ENCODE peak calls at places on chromosome 15, in seven cellular contexts. N is GM12878, C is A549, E is endothelial cell of umbilical vein, K is HCT116, P is HepG2, V is H1. R is an unnamed sample.

GRCh38 chr15:58467121-58467721 is 35.4 kb downstream of the LIPC start:
- DNase-seq in N (no peak), C (no peak), E (no peak), K (peak), P (peak), V (no peak), R (no peak)

GRCh38 chr15:85691350-85692240 is 103.1 kb downstream of the KLHL25 start:
- DNase-seq in N (peak), C (no peak), E (no peak), K (no peak), P (no peak), V (no peak), R (no peak)

GRCh38 chr15:90266485-90266884 is 1.0 kb downstream of the NGRN start:
- DNase-seq in N (no peak), C (no peak), E (no peak), K (no peak), P (no peak), V (no peak), R (peak)

GRCh38 chr15:66702770-66703539 is 919 bp downstream of the SMAD6 start:
- DNase-seq in N (no peak), C (no peak), E (no peak), K (no peak), P (no peak), V (peak), R (peak)

GRCh38 chr15:98776607-98777281 is 128.4 kb downstream of the IGF1R start:
- DNase-seq in N (peak), C (no peak), E (no peak), K (no peak), P (peak), V (no peak), R (no peak)

GRCh38 chr15:52872036-52872818 is 82.1 kb upstream of the ONECUT1 start:
- DNase-seq in N (no peak), C (no peak), E (no peak), K (no peak), P (no peak), V (no peak), R (no peak)

GRCh38 chr15:75171408-75171807 is 30.3 kb upstream of the C15orf39 start:
- DNase-seq in N (peak), C (no peak), E (peak), K (no peak), P (peak), V (no peak), R (peak)

GRCh38 chr15:69794643-69795461 is 302.9 kb downstream of the TLE3 start:
- DNase-seq in N (no peak), C (no peak), E (no peak), K (peak), P (no peak), V (no peak), R (no peak)

GRCh38 chr15:73368301-73369072 is at the start of gene HCN4:
- DNase-seq in N (no peak), C (peak), E (no peak), K (no peak), P (no peak), V (peak), R (no peak)

GRCh38 chr15:31471731-31472430 is 145.2 kb downstream of the KLF13 start:
- DNase-seq in N (no peak), C (no peak), E (no peak), K (no peak), P (no peak), V (no peak), R (no peak)

GRCh38 chr15:34107315-34107714 is 5.4 kb downstream of the PGBD4 start:
- DNase-seq in N (no peak), C (no peak), E (no peak), K (no peak), P (no peak), V (no peak), R (peak)

GRCh38 chr15:51759557-51760070 is 8.2 kb downstream of the TMOD2 start:
- DNase-seq in N (no peak), C (no peak), E (no peak), K (no peak), P (peak), V (peak), R (peak)

GRCh38 chr15:29090617-29091466 is 178.8 kb downstream of the NSMCE3 start:
- DNase-seq in N (no peak), C (peak), E (no peak), K (peak), P (peak), V (peak), R (peak)
- TF ChIP-seq MAX in N (no peak), C (no peak), E (no peak), K (no peak), P (no peak), V (no peak), R (no peak)

GRCh38 chr15:80268101-80268500 is 16.1 kb upstream of the CTXND1 start:
- DNase-seq in N (no peak), C (no peak), E (no peak), K (no peak), P (no peak), V (no peak), R (no peak)

GRCh38 chr15:80266113-80266512 is 14.1 kb upstream of the CTXND1 start:
- DNase-seq in N (no peak), C (no peak), E (no peak), K (no peak), P (no peak), V (no peak), R (no peak)

GRCh38 chr15:80264031-80264430 is 12.0 kb upstream of the CTXND1 start:
- DNase-seq in N (no peak), C (no peak), E (no peak), K (no peak), P (no peak), V (no peak), R (no peak)

GRCh38 chr15:80266745-80267144 is 14.7 kb upstream of the CTXND1 start:
- DNase-seq in N (no peak), C (no peak), E (no peak), K (no peak), P (no peak), V (no peak), R (no peak)

GRCh38 chr15:80265021-80265420 is 13.0 kb upstream of the CTXND1 start:
- DNase-seq in N (no peak), C (no peak), E (no peak), K (no peak), P (no peak), V (no peak), R (no peak)
- TF ChIP-seq POLR2A in N (no peak), C (no peak), E (no peak), K (no peak), P (no peak), V (no peak), R (no peak)

GRCh38 chr15:29674661-29675533 is 147.4 kb downstream of the TJP1 start:
- DNase-seq in N (no peak), C (peak), E (peak), K (no peak), P (peak), V (peak), R (no peak)
- H3K4me3 ChIP-seq in N (no peak), C (peak), E (peak), K (no peak), P (peak), V (peak), R (no peak)

GRCh38 chr15:78855746-78856145 is 16.9 kb upstream of the MORF4L1 start:
- DNase-seq in N (no peak), C (no peak), E (no peak), K (no peak), P (no peak), V (no peak), R (no peak)

GRCh38 chr15:78854973-78855372 is 17.7 kb upstream of the MORF4L1 start:
- DNase-seq in N (no peak), C (no peak), E (no peak), K (no peak), P (no peak), V (no peak), R (no peak)

GRCh38 chr15:78859971-78860733 is 12.5 kb upstream of the MORF4L1 start:
- DNase-seq in N (peak), C (peak), E (peak), K (peak), P (peak), V (peak), R (peak)
- TF ChIP-seq MAX in N (no peak), C (peak), E (no peak), K (peak), P (peak), V (peak), R (peak)

GRCh38 chr15:76684002-76684401 is 221.1 kb downstream of the SCAPER start:
- DNase-seq in N (no peak), C (no peak), E (no peak), K (no peak), P (no peak), V (no peak), R (no peak)

GRCh38 chr15:76682833-76683232 is 222.3 kb downstream of the SCAPER start:
- DNase-seq in N (no peak), C (no peak), E (no peak), K (no peak), P (no peak), V (no peak), R (no peak)

GRCh38 chr15:76678766-76679165 is 226.4 kb downstream of the SCAPER start:
- DNase-seq in N (no peak), C (no peak), E (no peak), K (no peak), P (no peak), V (no peak), R (no peak)

DNA sequence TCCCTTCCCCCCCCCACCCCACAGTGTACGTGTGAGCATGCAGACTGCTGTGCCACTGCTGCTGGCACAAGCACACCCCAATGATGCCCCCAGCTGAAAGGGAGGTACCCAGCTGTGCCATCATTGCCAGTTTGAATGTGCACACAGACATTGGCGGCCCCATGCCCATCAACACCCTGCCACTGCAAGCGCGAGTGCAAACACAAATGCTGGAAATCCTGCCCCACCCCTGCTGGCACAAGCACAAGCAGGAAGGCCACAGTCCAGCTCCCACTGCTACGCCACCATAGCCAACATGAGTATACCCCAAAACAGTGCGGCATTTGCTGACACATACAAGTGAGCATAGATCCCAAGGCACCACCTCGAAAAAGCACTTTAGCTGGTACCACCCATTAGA is 222.9 kb downstream of the SCAPER start:
- DNase-seq in N (no peak), C (no peak), E (no peak), K (no peak), P (no peak), V (no peak), R (no peak)
- TF ChIP-seq POLR2A in N (no peak), C (no peak), E (no peak), K (no peak), P (no peak), V (no peak), R (no peak)

GRCh38 chr15:55588818-55589122 is 625 bp upstream of the PYGO1 start:
- DNase-seq in N (no peak), C (no peak), E (no peak), K (no peak), P (no peak), V (no peak), R (no peak)
- H3K4me3 ChIP-seq in N (no peak), C (peak), E (peak), K (no peak), P (peak), V (peak), R (no peak)

GRCh38 chr15:62997441-62997840 is 45.1 kb upstream of the TPM1 start:
- DNase-seq in N (no peak), C (no peak), E (no peak), K (no peak), P (no peak), V (no peak), R (no peak)

GRCh38 chr15:62994439-62994838 is 48.1 kb upstream of the TPM1 start:
- DNase-seq in N (no peak), C (no peak), E (no peak), K (no peak), P (no peak), V (no peak), R (no peak)

GRCh38 chr15:62998262-62998909 is 44.2 kb upstream of the TPM1 start:
- DNase-seq in N (no peak), C (no peak), E (no peak), K (no peak), P (peak), V (no peak), R (no peak)

GRCh38 chr15:62993066-62993465 is 49.5 kb upstream of the TPM1 start:
- DNase-seq in N (no peak), C (no peak), E (no peak), K (no peak), P (no peak), V (no peak), R (no peak)

GRCh38 chr15:62994975-62995730 is 47.4 kb upstream of the TPM1 start:
- DNase-seq in N (no peak), C (peak), E (no peak), K (no peak), P (no peak), V (no peak), R (no peak)
- TF ChIP-seq MAX in N (no peak), C (no peak), E (no peak), K (no peak), P (no peak), V (no peak), R (no peak)

DNA sequence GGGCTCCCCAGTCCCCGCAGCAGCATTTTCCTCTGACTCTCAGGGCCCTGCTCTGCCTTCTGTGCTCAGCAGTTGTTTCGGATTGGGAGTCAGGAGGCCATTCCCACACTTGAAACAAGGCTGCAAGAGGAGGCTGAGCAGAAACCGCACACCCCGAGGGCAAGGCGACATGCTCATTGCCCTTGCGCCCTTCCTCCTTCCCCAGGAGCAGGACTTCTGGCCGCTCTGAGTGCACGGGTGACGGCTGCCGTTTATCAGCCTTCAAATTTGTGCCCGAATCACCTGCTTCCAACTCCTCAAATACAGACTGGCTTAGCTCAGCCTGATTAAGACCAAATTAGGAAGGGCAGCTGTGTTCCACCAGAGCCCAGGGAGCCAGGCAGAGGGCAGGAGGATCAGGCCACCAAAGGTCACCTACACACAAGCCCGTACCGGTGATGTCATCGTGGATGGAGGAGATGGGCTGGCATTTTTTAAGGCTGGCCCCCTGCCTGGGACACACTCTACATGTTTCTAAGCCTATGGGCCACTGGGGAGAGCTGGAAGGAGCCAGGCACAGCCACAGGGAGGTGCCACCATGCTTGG is 38.1 kb downstream of the TM2D3 start:
- DNase-seq in N (no peak), C (no peak), E (no peak), K (no peak), P (no peak), V (no peak), R (no peak)
- TF ChIP-seq POLR2A in N (no peak), C (no peak), E (no peak), K (no peak), P (no peak), V (no peak), R (no peak)